ENCODE peak calls at places on chromosomes 7 and 10, in eight cellular contexts. G, X, N, A, W, Z, R and I are unnamed samples.

GRCh38 chr10:100531761-100532160 is 2.1 kb upstream of the NDUFB8 start:
- DNase-seq in N (no peak), X (no peak), Z (no peak), G (no peak), W (no peak), A (no peak), R (no peak), I (no peak)

GRCh38 chr10:124546957-124547650 is 85.5 kb downstream of the LHPP start:
- DNase-seq in W (no peak), R (no peak), N (no peak), G (no peak), X (no peak), Z (no peak), A (no peak), I (no peak)

GRCh38 chr10:117311261-117311660 is 64.0 kb downstream of the PDZD8 start:
- DNase-seq in G (no peak), X (no peak), W (no peak), A (peak; percentile 4), N (no peak), R (no peak), Z (no peak), I (peak; percentile 9)

GRCh38 chr7:45193868-45194267 is 36.3 kb downstream of the RAMP3 start:
- DNase-seq in A (no peak), Z (no peak), W (no peak), G (no peak), X (no peak), N (peak; percentile 10), R (no peak), I (no peak)

GRCh38 chr10:127922675-127923366 is 15.9 kb downstream of the PTPRE start:
- DNase-seq in W (peak; percentile 91), G (no peak), X (peak; percentile 98), Z (no peak), A (peak; percentile 83), R (peak; percentile 89), N (no peak), I (peak; percentile 94)

GRCh38 chr10:90447836-90448235 is 410.0 kb downstream of the HTR7 start:
- DNase-seq in G (no peak), W (no peak), X (no peak), R (no peak), A (peak; percentile 81), N (no peak), Z (peak; percentile 82), I (no peak)

GRCh38 chr7:92766461-92767003 is 69.8 kb downstream of the CDK6 start:
- DNase-seq in G (no peak), A (peak; percentile 74), X (peak; percentile 77), Z (no peak), R (no peak), W (peak; percentile 70), N (no peak), I (peak; percentile 67)

GRCh38 chr10:70265032-70265689 is 18.6 kb downstream of the NPFFR1 start:
- DNase-seq in Z (peak; percentile 1), W (no peak), X (peak; percentile 26), G (no peak), A (peak; percentile 77), R (no peak), N (peak; percentile 90), I (no peak)

GRCh38 chr7:91090684-91091083 is 173.5 kb upstream of the FZD1 start:
- DNase-seq in Z (no peak), N (no peak), G (no peak), R (no peak), X (no peak), W (no peak), A (no peak), I (no peak)